ENCODE peak calls at places on chromosomes 16 and 17, in four cellular contexts. T is heart left ventricle, H is mesendoderm, R is body of pancreas. J is an unnamed sample. For H3K4me1, the result is how much of the 10 kb centered on the place peaks cover.

GRCh38 chr16:49737541-49737940 is 118.4 kb downstream of the ZNF423 start:
- DNase-seq in T (no peak), H (no peak), R (no peak), J (no peak)

GRCh38 chr17:64455993-64456885 is 7.3 kb downstream of the MILR1 start:
- DNase-seq in T (no peak), H (no peak), R (no peak), J (no peak)

GRCh38 chr17:77882481-77883212 is 75.9 kb upstream of the TNRC6C start:
- DNase-seq in T (peak), H (no peak), R (peak), J (no peak)

GRCh38 chr16:57694556-57695377 is at the start of gene DRC7:
- DNase-seq in T (peak), H (peak), R (peak), J (no peak)

GRCh38 chr17:5583426-5584382 is 605 bp downstream of the NLRP1 start:
- DNase-seq in T (peak), H (no peak), R (no peak), J (no peak)

GRCh38 chr17:47776330-47777197 is 43.5 kb downstream of the TBX21 start:
- DNase-seq in T (no peak), H (peak), R (peak), J (peak)

GRCh38 chr17:76541739-76542450 is 2.1 kb downstream of the PRCD start:
- DNase-seq in T (no peak), H (no peak), R (no peak), J (no peak)

GRCh38 chr16:60717808-60718207 is 1318.4 kb downstream of the CDH8 start:
- DNase-seq in T (no peak), H (no peak), R (no peak), J (no peak)

GRCh38 chr17:67336859-67337258 is 29.5 kb downstream of the PSMD12 start:
- DNase-seq in T (no peak), H (no peak), R (no peak), J (no peak)

GRCh38 chr16:3965306-3965705 is 84.8 kb upstream of the CREBBP start:
- DNase-seq in T (no peak), H (no peak), R (no peak), J (no peak)

GRCh38 chr17:42702446-42702845 is 20.1 kb downstream of the CNTNAP1 start:
- DNase-seq in T (no peak), H (no peak), R (no peak), J (no peak)

GRCh38 chr17:73203788-73204479 is 11.1 kb downstream of the COG1 start:
- DNase-seq in T (no peak), H (no peak), R (no peak), J (no peak)

GRCh38 chr17:1529863-1530262 is 13.5 kb upstream of the INPP5K start:
- DNase-seq in T (no peak), H (no peak), R (no peak), J (no peak)

GRCh38 chr17:47785538-47786123 is 36.0 kb downstream of the OSBPL7 start:
- DNase-seq in T (no peak), H (peak), R (no peak), J (no peak)

GRCh38 chr16:75288596-75289120 is 37.2 kb upstream of the BCAR1 start:
- DNase-seq in T (no peak), H (no peak), R (no peak), J (no peak)

GRCh38 chr16:68086860-68087268 is 1.7 kb downstream of the NFATC3 start:
- DNase-seq in T (no peak), H (no peak), R (no peak), J (no peak)

GRCh38 chr16:49362230-49362629 is 11.4 kb upstream of the C16orf78 start:
- DNase-seq in T (no peak), H (peak), R (no peak), J (no peak)

GRCh38 chr17:10135539-10136257 is 62.7 kb downstream of the GAS7 start:
- DNase-seq in T (peak), H (no peak), R (peak), J (peak)

GRCh38 chr16:19601083-19601976 is 45.8 kb downstream of the VPS35L start:
- DNase-seq in T (no peak), H (peak), R (peak), J (peak)

GRCh38 chr17:2068589-2069051 is 13.7 kb downstream of the HIC1 start:
- DNase-seq in T (no peak), H (no peak), R (no peak), J (peak)

GRCh38 chr16:23365602-23366240 is 63.6 kb downstream of the SCNN1B start:
- DNase-seq in T (no peak), H (peak), R (peak), J (no peak)

GRCh38 chr16:30353438-30354129 is 1.5 kb downstream of the CD2BP2 start:
- DNase-seq in T (no peak), H (no peak), R (no peak), J (no peak)

GRCh38 chr16:47459603-47460002 is 1.3 kb downstream of the ITFG1 start:
- DNase-seq in T (no peak), H (peak), R (no peak), J (no peak)
- H3K4me1 ChIP-seq in T (under half), H (under half), R (under half), J (under half)

GRCh38 chr17:3866269-3866668 is 20.2 kb upstream of the NCBP3 start:
- DNase-seq in T (no peak), H (no peak), R (no peak), J (no peak)

GRCh38 chr17:3864534-3864933 is 18.5 kb upstream of the NCBP3 start:
- DNase-seq in T (no peak), H (no peak), R (no peak), J (no peak)

GRCh38 chr17:3867106-3867505 is 21.1 kb upstream of the NCBP3 start:
- DNase-seq in T (no peak), H (no peak), R (no peak), J (no peak)

GRCh38 chr17:3865166-3865565 is 19.1 kb upstream of the NCBP3 start:
- DNase-seq in T (no peak), H (no peak), R (peak), J (peak)

DNA sequence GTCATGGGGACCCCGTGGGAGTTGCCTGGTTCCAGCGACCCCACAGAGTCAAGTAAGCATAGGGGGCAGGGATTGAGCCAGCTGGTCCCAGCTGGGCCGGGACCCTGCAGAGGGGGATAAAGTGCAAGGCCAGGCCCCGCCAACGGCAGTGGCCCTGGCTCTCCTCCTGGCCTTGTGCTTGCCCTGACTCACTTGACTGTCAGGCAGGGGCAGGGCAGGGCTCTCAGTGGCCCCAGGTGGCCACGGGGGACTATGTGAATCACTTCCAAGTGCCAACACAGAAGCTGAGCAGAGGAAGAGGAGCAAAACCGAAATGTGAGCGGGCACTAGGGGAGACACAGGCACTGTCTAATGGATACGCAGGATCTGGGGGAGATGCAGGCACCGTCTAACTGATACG is 21.6 kb upstream of the NCBP3 start:
- DNase-seq in T (no peak), H (no peak), R (no peak), J (no peak)
- H3K4me1 ChIP-seq in T (under half), H (under half), R (under half), J (under half)

DNA sequence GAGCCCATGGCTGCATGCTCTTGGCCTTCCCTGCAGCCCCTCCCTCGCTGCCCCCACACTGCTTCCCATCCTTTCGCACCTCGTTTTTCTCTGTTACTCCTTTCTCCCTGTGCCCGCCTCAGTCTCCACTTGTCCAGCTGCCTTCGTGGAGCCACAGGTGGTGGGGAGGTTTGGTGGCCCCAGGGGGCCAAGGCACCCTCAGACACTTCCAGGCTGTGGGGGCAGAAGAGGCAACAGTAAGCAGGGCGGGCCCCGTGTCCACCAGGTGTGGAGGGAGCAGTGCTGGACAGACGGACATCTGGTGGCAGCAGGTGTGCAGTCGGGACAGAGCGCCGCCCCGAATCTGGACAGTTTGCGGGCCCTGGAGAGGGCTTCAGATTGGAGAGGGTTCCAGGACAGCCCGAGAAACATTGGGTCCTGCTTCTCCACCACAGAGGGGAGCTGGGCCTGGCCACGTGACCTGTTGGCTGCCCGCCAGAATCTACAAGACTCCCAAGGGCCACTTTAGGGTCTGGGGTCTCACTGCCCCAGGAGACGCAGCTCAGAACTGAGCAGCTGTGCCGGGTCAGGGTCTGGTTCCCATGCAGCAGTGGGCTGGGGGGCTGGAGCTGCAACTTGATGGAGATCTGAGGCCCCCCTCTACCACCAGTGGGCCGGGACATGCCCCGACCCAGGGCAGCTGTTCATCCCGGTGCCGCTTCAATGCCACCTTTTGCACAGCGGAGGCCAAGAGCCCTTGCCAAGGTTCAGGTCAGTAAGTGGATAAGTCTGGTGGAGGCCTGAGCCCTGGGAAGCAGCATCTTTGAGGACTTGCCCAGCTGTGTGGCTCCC is 22.8 kb downstream of the BAHCC1 start:
- DNase-seq in T (no peak), H (no peak), R (peak), J (no peak)
- H3K4me1 ChIP-seq in T (half or more), H (under half), R (half or more), J (half or more)

GRCh38 chr16:85995591-85996461 is 96.9 kb downstream of the IRF8 start:
- DNase-seq in T (no peak), H (no peak), R (no peak), J (no peak)
- H3K4me1 ChIP-seq in T (under half), H (under half), R (under half), J (under half)

J was measured in SJSA1.